ENCODE peak calls at places on chromosome 14, in eight cellular contexts. J is GM19239; T is activated CD4-positive, alpha-beta T cell treated with anti-CD3 and anti-CD28 coated beads, Interleukin-2, amount 50 U/mL, for 1 hour; N is AG04450; H is adrenal gland; A is right cardiac atrium; Z is Daoy; Q is suprapubic skin. S is an unnamed sample.

GRCh38 chr14:27995688-27996087 is 770.9 kb upstream of the FOXG1 start:
- DNase-seq in H (no peak), Z (no peak), J (no peak), N (no peak), Q (no peak), A (no peak), T (no peak), S (no peak)

GRCh38 chr14:76715102-76715926 is 46.0 kb upstream of the VASH1 start:
- DNase-seq in H (peak), A (no peak), Q (no peak), Z (no peak), J (no peak), T (no peak), N (no peak), S (no peak)

GRCh38 chr14:102891556-102891955 is 30.9 kb upstream of the AMN start:
- DNase-seq in T (no peak), Z (no peak), A (no peak), N (peak), J (no peak), H (no peak), Q (no peak), S (no peak)

GRCh38 chr14:51448831-51449665 is 202.7 kb upstream of the FRMD6 start:
- DNase-seq in Z (peak), Q (no peak), A (peak), H (peak), J (no peak), T (no peak), N (peak), S (peak)

GRCh38 chr14:69715725-69716482 is 51.0 kb upstream of the SRSF5 start:
- DNase-seq in Z (peak), T (no peak), J (no peak), Q (peak), A (peak), H (peak), N (peak), S (peak)

GRCh38 chr14:68631058-68631690 is 161.7 kb downstream of the ZFP36L1 start:
- DNase-seq in A (no peak), Q (peak), N (no peak), T (no peak), J (no peak), H (no peak), Z (no peak), S (no peak)

GRCh38 chr14:37858733-37859132 is 263.3 kb downstream of the TTC6 start:
- DNase-seq in A (no peak), T (no peak), Q (no peak), H (no peak), N (no peak), Z (no peak), J (no peak), S (no peak)

GRCh38 chr14:75254901-75255300 is 23.7 kb upstream of the FOS start:
- DNase-seq in T (no peak), Z (no peak), J (no peak), Q (no peak), A (no peak), H (no peak), N (no peak), S (no peak)

GRCh38 chr14:20680363-20680762 is 4.0 kb upstream of the RNASE4 start:
- DNase-seq in T (no peak), Q (no peak), N (no peak), Z (no peak), J (no peak), A (no peak), H (no peak), S (no peak)

GRCh38 chr14:24576766-24577165 is 716 bp upstream of the CTSG start:
- DNase-seq in Q (no peak), Z (no peak), J (no peak), A (no peak), H (no peak), T (no peak), N (no peak), S (no peak)

GRCh38 chr14:61125314-61126082 is 144.5 kb downstream of the SLC38A6 start:
- DNase-seq in J (no peak), Z (no peak), Q (no peak), T (no peak), A (no peak), H (no peak), N (no peak), S (no peak)

GRCh38 chr14:105470812-105471771 is 3.5 kb upstream of the CRIP2 start:
- DNase-seq in T (no peak), A (peak), H (no peak), Z (no peak), N (no peak), Q (no peak), J (no peak), S (peak)

GRCh38 chr14:29462772-29463171 is 464.9 kb downstream of the PRKD1 start:
- DNase-seq in N (no peak), J (no peak), A (no peak), T (no peak), Q (no peak), H (no peak), Z (no peak), S (no peak)

GRCh38 chr14:59269431-59269830 is 81.0 kb downstream of the DAAM1 start:
- DNase-seq in T (no peak), Q (no peak), H (no peak), J (no peak), A (no peak), N (no peak), Z (no peak), S (no peak)

GRCh38 chr14:90970167-90970600 is 90.3 kb downstream of the RPS6KA5 start:
- DNase-seq in Z (peak), N (no peak), H (no peak), Q (no peak), T (no peak), J (no peak), A (no peak), S (no peak)

GRCh38 chr14:20807304-20807956 is 4.8 kb upstream of the RNASE1 start:
- DNase-seq in Q (no peak), Z (no peak), N (no peak), J (no peak), T (no peak), A (no peak), H (no peak), S (no peak)

GRCh38 chr14:34873591-34874385 is 1.4 kb downstream of the BAZ1A start:
- DNase-seq in N (no peak), Q (peak), T (peak), Z (peak), H (peak), J (peak), A (peak), S (peak)

GRCh38 chr14:99625476-99625875 is 19.5 kb upstream of the HHIPL1 start:
- DNase-seq in N (no peak), T (no peak), Q (no peak), J (no peak), H (no peak), A (no peak), Z (no peak), S (no peak)

GRCh38 chr14:31884776-31885379 is 192.2 kb upstream of the ARHGAP5 start:
- DNase-seq in J (no peak), T (no peak), N (no peak), A (no peak), H (no peak), Z (no peak), Q (no peak), S (no peak)

GRCh38 chr14:28754209-28754985 is 12.2 kb upstream of the FOXG1 start:
- DNase-seq in Q (no peak), J (no peak), T (no peak), A (no peak), N (no peak), Z (peak), H (no peak), S (no peak)

GRCh38 chr14:78345346-78345745 is 175.2 kb downstream of the NRXN3 start:
- DNase-seq in T (no peak), N (no peak), J (no peak), H (no peak), Z (no peak), A (no peak), Q (no peak), S (no peak)

GRCh38 chr14:68195126-68195525 is 375.5 kb downstream of the RAD51B start:
- DNase-seq in A (no peak), J (no peak), N (no peak), Q (no peak), Z (no peak), H (no peak), T (no peak), S (no peak)

GRCh38 chr14:24051789-24052655 is at the start of gene CARMIL3:
- DNase-seq in A (peak), Q (peak), J (peak), N (peak), T (peak), H (peak), Z (peak), S (peak)

GRCh38 chr14:30214456-30215090 is 286.9 kb upstream of the PRKD1 start:
- DNase-seq in N (peak), A (no peak), T (no peak), Q (no peak), J (peak), H (no peak), Z (peak), S (no peak)

GRCh38 chr14:47675489-47676300 is at the start of gene MDGA2:
- DNase-seq in J (no peak), Q (no peak), N (no peak), T (no peak), H (no peak), A (no peak), Z (peak), S (no peak)

GRCh38 chr14:24848427-24848826 is 201.5 kb downstream of the STXBP6 start:
- DNase-seq in Q (no peak), Z (peak), J (no peak), A (no peak), T (no peak), H (no peak), N (no peak), S (no peak)

GRCh38 chr14:44418856-44419255 is 88.2 kb downstream of the FSCB start:
- DNase-seq in N (no peak), Q (no peak), Z (no peak), T (no peak), J (no peak), A (no peak), H (no peak), S (no peak)

GRCh38 chr14:99564256-99564902 is 39.6 kb downstream of the CCDC85C start:
- DNase-seq in Z (peak), T (no peak), H (peak), Q (no peak), N (peak), A (peak), J (no peak), S (peak)

GRCh38 chr14:72472845-72473244 is 421.1 kb downstream of the DPF3 start:
- DNase-seq in A (no peak), T (no peak), Q (no peak), J (no peak), Z (no peak), H (no peak), N (no peak), S (no peak)

GRCh38 chr14:34052658-34053014 is 101.8 kb upstream of the EGLN3 start:
- DNase-seq in A (peak), H (no peak), T (no peak), N (no peak), J (no peak), Z (peak), Q (no peak), S (no peak)

GRCh38 chr14:28294834-28295440 is 471.6 kb upstream of the FOXG1 start:
- DNase-seq in H (no peak), N (no peak), A (no peak), Z (peak), T (no peak), J (no peak), Q (no peak), S (no peak)

GRCh38 chr14:105080161-105080560 is 14.9 kb upstream of the GPR132 start:
- DNase-seq in H (no peak), T (no peak), J (no peak), N (no peak), Z (no peak), Q (no peak), A (no peak), S (no peak)